ENCODE peak calls at places on chromosomes 6 and 20, in four cellular contexts. J, X, Z and W are unnamed samples.

GRCh38 chr20:36235892-36236785 is at the start of gene AAR2:
- DNase-seq in J (peak; percentile 71), X (peak; percentile 80), Z (peak; percentile 93), W (peak; percentile 46)

GRCh38 chr6:22049002-22049401 is 247.8 kb downstream of the PRL start:
- DNase-seq in J (no peak), X (no peak), Z (no peak), W (no peak)

GRCh38 chr6:29611426-29611825 is 21.6 kb downstream of the GABBR1 start:
- DNase-seq in J (no peak), X (no peak), Z (no peak), W (no peak)

GRCh38 chr6:131419698-131420097 is 153.3 kb upstream of the ARG1 start:
- DNase-seq in J (no peak), X (peak; percentile 77), Z (no peak), W (no peak)

GRCh38 chr6:40585661-40586269 is 1.4 kb downstream of the LRFN2 start:
- DNase-seq in J (no peak), X (peak; percentile 86), Z (no peak), W (no peak)

GRCh38 chr6:55174211-55175013 is at the start of gene HCRTR2:
- DNase-seq in J (no peak), X (no peak), Z (no peak), W (no peak)

GRCh38 chr6:23784313-23784919 is 341.6 kb upstream of the NRSN1 start:
- DNase-seq in J (no peak), X (peak; percentile 37), Z (no peak), W (no peak)

GRCh38 chr6:21780601-21781000 is 187.1 kb downstream of the SOX4 start:
- DNase-seq in J (no peak), X (no peak), Z (no peak), W (no peak)

GRCh38 chr20:20525756-20526155 is 157.9 kb downstream of the INSM1 start:
- DNase-seq in J (no peak), X (no peak), Z (no peak), W (no peak)

GRCh38 chr6:33936911-33937310 is 133.1 kb upstream of the MLN start:
- DNase-seq in J (no peak), X (no peak), Z (no peak), W (no peak)

GRCh38 chr6:125701354-125701668 is 48.1 kb upstream of the HEY2 start:
- DNase-seq in J (no peak), X (no peak), Z (no peak), W (no peak)

GRCh38 chr20:25073544-25073943 is 8.4 kb downstream of the VSX1 start:
- DNase-seq in J (no peak), X (no peak), Z (no peak), W (no peak)